ENCODE peak calls at places on chromosomes 1 and 21, in five cellular contexts. K, V, J, H and T are unnamed samples. For H3K4me1, the result is how much of the 10 kb centered on the place peaks cover.

GRCh38 chr1:91777630-91778300 is 108.2 kb downstream of the TGFBR3 start:
- DNase-seq in K (no peak), V (no peak), J (no peak), H (no peak), T (no peak)

GRCh38 chr1:46420533-46420915 is 26.4 kb downstream of the FAAH start:
- DNase-seq in K (no peak), V (no peak), J (no peak), H (no peak), T (no peak)

GRCh38 chr1:18532390-18533170 is 51.9 kb downstream of the KLHDC7A start:
- DNase-seq in K (no peak), V (no peak), J (no peak), H (no peak), T (no peak)

GRCh38 chr1:53918343-53918742 is 24.4 kb downstream of the DIO1 start:
- DNase-seq in K (no peak), V (no peak), J (no peak), H (no peak), T (no peak)

GRCh38 chr21:33212159-33212851 is 17.4 kb upstream of the IFNAR2 start:
- DNase-seq in K (no peak), V (no peak), J (no peak), H (no peak), T (no peak)

GRCh38 chr1:160657477-160657820 is 10.6 kb upstream of the SLAMF1 start:
- DNase-seq in K (no peak), V (no peak), J (no peak), H (no peak), T (no peak)

GRCh38 chr1:209797978-209798639 is 7.8 kb downstream of the IRF6 start:
- DNase-seq in K (no peak), V (no peak), J (no peak), H (no peak), T (no peak)

GRCh38 chr1:154191990-154192450 is at the start of gene TPM3:
- DNase-seq in K (no peak), V (no peak), J (no peak), H (no peak), T (no peak)

GRCh38 chr1:15849775-15850449 is 2.4 kb downstream of the SPEN start:
- DNase-seq in K (peak), V (peak), J (no peak), H (no peak), T (peak)

GRCh38 chr1:85332575-85332974 is 56.1 kb upstream of the BCL10 start:
- DNase-seq in K (no peak), V (no peak), J (no peak), H (no peak), T (no peak)

GRCh38 chr1:159239551-159240220 is 35.0 kb downstream of the ACKR1 start:
- DNase-seq in K (no peak), V (no peak), J (no peak), H (no peak), T (no peak)

GRCh38 chr1:165063181-165063955 is 293.1 kb downstream of the LMX1A start:
- DNase-seq in K (no peak), V (no peak), J (no peak), H (no peak), T (no peak)

GRCh38 chr1:165858928-165859845 is 31.8 kb downstream of the UCK2 start:
- DNase-seq in K (no peak), V (no peak), J (no peak), H (no peak), T (no peak)

GRCh38 chr1:28577738-28578536 is 14.1 kb upstream of the RAB42 start:
- DNase-seq in K (no peak), V (no peak), J (no peak), H (no peak), T (no peak)

GRCh38 chr1:161163793-161164192 is 2.4 kb upstream of the PPOX start:
- DNase-seq in K (no peak), V (no peak), J (no peak), H (no peak), T (no peak)

GRCh38 chr1:233627376-233627775 is 13.5 kb downstream of the KCNK1 start:
- DNase-seq in K (no peak), V (no peak), J (no peak), H (no peak), T (no peak)

GRCh38 chr1:45929257-45929687 is 125.9 kb downstream of the MAST2 start:
- DNase-seq in K (no peak), V (no peak), J (no peak), H (no peak), T (peak)

GRCh38 chr1:109807822-109808680 is 44.3 kb upstream of the EPS8L3 start:
- DNase-seq in K (no peak), V (no peak), J (no peak), H (no peak), T (peak)

GRCh38 chr1:38360807-38361206 is 314.2 kb upstream of the POU3F1 start:
- DNase-seq in K (peak), V (no peak), J (no peak), H (no peak), T (no peak)

GRCh38 chr1:74650561-74650960 is 23.0 kb downstream of the ERICH3 start:
- DNase-seq in K (no peak), V (no peak), J (no peak), H (no peak), T (no peak)

GRCh38 chr1:31924839-31925238 is 13.3 kb downstream of the PTP4A2 start:
- DNase-seq in K (no peak), V (no peak), J (no peak), H (no peak), T (no peak)

GRCh38 chr1:31926846-31927660 is 11.1 kb downstream of the PTP4A2 start:
- DNase-seq in K (no peak), V (no peak), J (no peak), H (no peak), T (no peak)

GRCh38 chr1:31927661-31927980 is 10.5 kb downstream of the PTP4A2 start:
- DNase-seq in K (no peak), V (no peak), J (no peak), H (no peak), T (no peak)

GRCh38 chr1:31923905-31924304 is 14.3 kb downstream of the PTP4A2 start:
- DNase-seq in K (no peak), V (no peak), J (no peak), H (no peak), T (no peak)

GRCh38 chr1:31926252-31926651 is 11.9 kb downstream of the PTP4A2 start:
- DNase-seq in K (no peak), V (no peak), J (no peak), H (no peak), T (no peak)
- H3K4me1 ChIP-seq in K (half or more), V (under half), J (half or more), H (half or more), T (half or more)

GRCh38 chr1:228092342-228093049 is 10.0 kb downstream of the ARF1 start:
- DNase-seq in K (no peak), V (no peak), J (no peak), H (no peak), T (peak)
- H3K4me1 ChIP-seq in K (half or more), V (under half), J (under half), H (half or more), T (under half)

DNA sequence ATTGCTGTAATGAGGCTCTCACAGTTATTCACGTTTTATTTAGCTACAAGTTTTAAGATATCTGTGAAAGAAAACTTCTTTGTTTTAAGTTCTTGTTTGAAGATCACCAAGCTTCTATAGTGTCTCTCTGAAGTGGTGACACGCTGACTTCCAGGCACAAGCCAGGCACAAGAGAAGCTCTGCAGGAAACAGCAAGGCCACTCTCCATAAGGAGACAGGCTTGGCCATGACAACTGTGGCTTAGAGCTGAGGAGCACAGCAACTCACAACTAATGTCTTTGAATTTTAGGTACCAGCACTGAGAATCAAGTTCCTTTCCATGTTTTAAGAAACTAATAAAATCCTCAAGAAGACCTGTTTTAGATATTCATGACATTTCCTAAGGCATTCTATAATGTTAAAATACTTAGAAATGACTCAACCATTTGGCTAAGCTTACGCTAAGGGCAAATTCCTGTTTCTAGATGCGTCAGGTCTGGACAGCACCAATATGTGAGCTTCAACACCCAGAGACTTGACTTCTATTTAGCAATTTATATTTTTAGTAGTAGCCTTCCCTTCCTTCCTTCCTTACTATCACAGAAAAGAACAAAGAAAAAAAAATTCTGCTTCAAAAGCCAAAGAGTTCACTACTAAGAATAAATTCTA is 40.2 kb downstream of the APP start:
- DNase-seq in K (no peak), V (no peak), J (no peak), H (no peak), T (no peak)
- H3K4me1 ChIP-seq in K (under half), V (under half), J (under half), H (half or more), T (half or more)

DNA sequence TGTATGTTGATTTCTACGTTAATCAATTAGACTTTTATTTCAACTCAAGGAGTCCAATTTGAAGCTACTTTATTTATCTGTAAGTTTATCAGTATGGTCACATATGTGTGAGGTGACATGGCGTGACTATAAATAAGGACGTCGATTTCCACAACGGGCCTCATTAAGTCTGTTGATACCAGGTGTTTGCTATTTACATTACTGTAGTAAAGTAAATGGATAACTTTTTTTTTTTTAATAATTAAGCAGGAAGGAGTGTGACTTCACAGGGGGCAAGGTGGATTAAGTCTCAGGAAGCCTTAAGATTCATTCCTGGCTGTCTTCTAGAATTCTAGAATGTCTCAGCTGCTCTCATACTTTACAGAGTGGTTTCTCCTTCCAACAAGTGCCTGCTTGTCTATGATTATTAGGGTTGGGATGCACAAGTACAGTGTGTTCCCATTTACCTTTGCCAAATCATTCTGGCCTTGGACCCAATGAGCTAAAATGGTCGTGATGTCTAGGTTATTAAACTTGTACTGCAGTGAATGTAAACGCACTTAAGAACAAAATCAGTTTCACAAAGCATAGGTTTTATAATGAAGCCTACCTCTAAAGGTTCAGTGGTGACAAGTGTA is 15.5 kb downstream of the MAP3K7CL start:
- DNase-seq in K (no peak), V (no peak), J (no peak), H (no peak), T (no peak)
- H3K4me1 ChIP-seq in K (under half), V (under half), J (under half), H (half or more), T (under half)

GRCh38 chr1:234960722-234961467 is 167.7 kb downstream of the TOMM20 start:
- DNase-seq in K (no peak), V (no peak), J (no peak), H (no peak), T (no peak)
- H3K4me1 ChIP-seq in K (half or more), V (under half), J (half or more), H (half or more), T (under half)

GRCh38 chr1:145978477-145978859 is 14.0 kb downstream of the POLR3GL start:
- DNase-seq in K (no peak), V (no peak), J (no peak), H (no peak), T (no peak)
- H3K4me1 ChIP-seq in K (half or more), V (under half), J (half or more), H (half or more), T (half or more)

DNA sequence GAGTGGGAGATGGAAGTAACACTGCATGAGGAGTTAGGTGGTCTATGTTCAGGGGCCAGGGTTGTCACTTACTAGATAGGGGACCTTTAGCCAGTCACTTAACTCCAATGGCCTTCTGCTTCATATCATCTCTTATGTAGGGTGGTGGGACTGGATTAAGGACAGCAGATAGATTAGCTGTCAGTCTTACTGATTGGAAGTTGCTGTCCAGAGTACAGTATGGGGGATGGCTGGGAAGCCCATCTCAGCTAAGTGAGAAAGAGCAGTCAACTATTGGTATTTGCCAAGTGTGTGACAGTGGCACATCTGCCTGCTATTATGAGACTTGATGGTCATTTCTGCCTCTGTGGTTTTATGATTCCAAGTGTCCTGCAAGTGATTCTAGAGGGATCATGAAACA is 130.9 kb downstream of the FGGY start:
- DNase-seq in K (no peak), V (no peak), J (no peak), H (no peak), T (no peak)
- H3K4me1 ChIP-seq in K (under half), V (under half), J (under half), H (under half), T (under half)

GRCh38 chr1:86773331-86774288 is 69.2 kb downstream of the SH3GLB1 start:
- DNase-seq in K (no peak), V (no peak), J (no peak), H (no peak), T (no peak)

GRCh38 chr1:86774305-86775304 is 70.2 kb downstream of the SH3GLB1 start:
- DNase-seq in K (peak), V (peak), J (peak), H (peak), T (peak)

GRCh38 chr1:86778510-86779218 is 74.3 kb downstream of the SH3GLB1 start:
- DNase-seq in K (no peak), V (no peak), J (no peak), H (no peak), T (no peak)

GRCh38 chr1:86776108-86776507 is 71.7 kb downstream of the SH3GLB1 start:
- DNase-seq in K (no peak), V (no peak), J (no peak), H (no peak), T (no peak)

DNA sequence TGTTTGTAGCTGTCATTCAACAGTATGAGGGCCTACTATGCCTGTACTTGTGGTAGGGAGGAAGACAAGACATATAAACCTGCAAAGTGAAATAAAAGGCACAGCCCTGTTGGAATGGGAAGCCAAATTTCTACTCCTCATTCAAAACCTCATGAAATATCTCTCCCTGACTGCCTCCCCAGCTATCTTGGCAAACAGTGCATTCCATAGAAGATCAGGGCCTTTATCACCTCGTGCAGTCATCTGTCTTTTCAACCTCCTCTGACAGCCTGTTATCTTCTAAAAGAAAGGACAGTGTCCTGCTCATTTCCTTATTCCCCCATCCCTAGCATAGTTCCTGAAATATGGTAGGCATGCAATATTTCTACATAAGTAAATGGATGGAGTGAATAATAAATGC is 71.0 kb downstream of the SH3GLB1 start:
- DNase-seq in K (no peak), V (no peak), J (no peak), H (no peak), T (no peak)
- H3K4me1 ChIP-seq in K (under half), V (under half), J (under half), H (under half), T (under half)